ENCODE peak calls at places on chromosomes 1 and 21, in six cellular contexts. One of them, this sample, is unnamed.

GRCh38 chr1:233188061-233188460 is 107.5 kb downstream of the PCNX2 start:
- DNase-seq in effector memory CD8-positive, alpha-beta T cell: no peak
- DNase-seq in right cardiac atrium: no peak
- DNase-seq in left cardiac atrium: no peak
- DNase-seq in GM03348: no peak
- DNase-seq in fibroblast of lung: no peak
- DNase-seq in this sample: no peak

GRCh38 chr21:29164330-29164942 is 34.0 kb downstream of the MAP3K7CL start:
- DNase-seq in effector memory CD8-positive, alpha-beta T cell: no peak
- DNase-seq in right cardiac atrium: no peak
- DNase-seq in left cardiac atrium: no peak
- DNase-seq in GM03348: peak
- DNase-seq in fibroblast of lung: peak
- DNase-seq in this sample: no peak

GRCh38 chr1:39943471-39944290 is 11.3 kb upstream of the MFSD2A start:
- DNase-seq in effector memory CD8-positive, alpha-beta T cell: no peak
- DNase-seq in right cardiac atrium: no peak
- DNase-seq in left cardiac atrium: no peak
- DNase-seq in GM03348: no peak
- DNase-seq in fibroblast of lung: no peak
- DNase-seq in this sample: no peak

GRCh38 chr1:200873116-200873670 is 412 bp downstream of the GPR25 start:
- DNase-seq in effector memory CD8-positive, alpha-beta T cell: no peak
- DNase-seq in right cardiac atrium: no peak
- DNase-seq in left cardiac atrium: no peak
- DNase-seq in GM03348: no peak
- DNase-seq in fibroblast of lung: no peak
- DNase-seq in this sample: no peak

GRCh38 chr1:118999348-119000071 is 11.4 kb upstream of the TBX15 start:
- DNase-seq in effector memory CD8-positive, alpha-beta T cell: no peak
- DNase-seq in right cardiac atrium: no peak
- DNase-seq in left cardiac atrium: no peak
- DNase-seq in GM03348: no peak
- DNase-seq in fibroblast of lung: no peak
- DNase-seq in this sample: no peak

GRCh38 chr1:207001492-207002245 is 30.9 kb downstream of the C1orf116 start:
- DNase-seq in effector memory CD8-positive, alpha-beta T cell: no peak
- DNase-seq in right cardiac atrium: no peak
- DNase-seq in left cardiac atrium: no peak
- DNase-seq in GM03348: no peak
- DNase-seq in fibroblast of lung: no peak
- DNase-seq in this sample: no peak

GRCh38 chr1:205071801-205072200 is 12.5 kb downstream of the TMEM81 start:
- DNase-seq in effector memory CD8-positive, alpha-beta T cell: no peak
- DNase-seq in right cardiac atrium: no peak
- DNase-seq in left cardiac atrium: no peak
- DNase-seq in GM03348: no peak
- DNase-seq in fibroblast of lung: no peak
- DNase-seq in this sample: no peak

GRCh38 chr1:119715542-119715941 is 3.8 kb downstream of the PHGDH start:
- DNase-seq in effector memory CD8-positive, alpha-beta T cell: no peak
- DNase-seq in right cardiac atrium: no peak
- DNase-seq in left cardiac atrium: no peak
- DNase-seq in GM03348: no peak
- DNase-seq in fibroblast of lung: peak
- DNase-seq in this sample: no peak

GRCh38 chr1:162557536-162557935 is 4.0 kb upstream of the UAP1 start:
- DNase-seq in effector memory CD8-positive, alpha-beta T cell: no peak
- DNase-seq in right cardiac atrium: no peak
- DNase-seq in left cardiac atrium: no peak
- DNase-seq in GM03348: no peak
- DNase-seq in fibroblast of lung: no peak
- DNase-seq in this sample: no peak

GRCh38 chr1:84078108-84078823 is 65.8 kb upstream of the PRKACB start:
- DNase-seq in effector memory CD8-positive, alpha-beta T cell: no peak
- DNase-seq in right cardiac atrium: peak
- DNase-seq in left cardiac atrium: no peak
- DNase-seq in GM03348: peak
- DNase-seq in fibroblast of lung: peak
- DNase-seq in this sample: peak